ENCODE peak calls at places on chromosomes 7 and 10, in ten cellular contexts. V is EL; R is activated naive CD4-positive, alpha-beta T cell; A is cerebellum; S is GM18507; U is HT1080; H is posterior vena cava; Q is ureter; K is colonic mucosa; B is bronchial epithelial cell. N is an unnamed sample.

GRCh38 chr7:5172196-5172800 is 17.7 kb upstream of the WIPI2 start:
- DNase-seq in H (peak), U (no peak), Q (no peak), R (no peak), A (no peak), V (no peak), K (no peak), S (no peak), B (peak), N (no peak)

GRCh38 chr10:51047857-51048256 is 26.4 kb upstream of the PRKG1 start:
- DNase-seq in K (no peak), U (no peak), S (no peak), R (no peak), B (no peak), V (no peak), A (no peak), Q (no peak), H (no peak), N (no peak)

GRCh38 chr7:148256433-148256832 is 334.1 kb upstream of the C7orf33 start:
- DNase-seq in A (no peak), K (no peak), Q (no peak), H (no peak), R (no peak), S (no peak), B (no peak), U (no peak), V (no peak), N (no peak)

GRCh38 chr10:130554701-130555410 is 418.7 kb downstream of the GLRX3 start:
- DNase-seq in K (no peak), B (no peak), Q (no peak), A (no peak), V (no peak), R (no peak), H (no peak), U (no peak), S (no peak), N (no peak)

GRCh38 chr7:115145512-115145911 is 223.6 kb downstream of the MDFIC start:
- DNase-seq in R (no peak), V (no peak), Q (no peak), S (no peak), K (no peak), U (no peak), A (no peak), B (peak), H (no peak), N (no peak)

GRCh38 chr7:37448057-37448636 is 517 bp downstream of the ELMO1 start:
- DNase-seq in K (no peak), B (no peak), U (no peak), V (no peak), H (no peak), Q (peak), R (no peak), S (no peak), A (no peak), N (no peak)

GRCh38 chr10:75556320-75556719 is 124.9 kb downstream of the LRMDA start:
- DNase-seq in V (no peak), A (no peak), U (no peak), H (no peak), Q (no peak), S (no peak), R (no peak), K (no peak), B (peak), N (no peak)

GRCh38 chr7:80417211-80417793 is 94.6 kb downstream of the GNAT3 start:
- DNase-seq in B (no peak), K (no peak), A (peak), H (no peak), S (no peak), R (no peak), Q (no peak), V (no peak), U (no peak), N (no peak)

GRCh38 chr10:103609231-103610082 is 116.0 kb downstream of the NEURL1 start:
- DNase-seq in K (no peak), S (no peak), H (no peak), Q (no peak), R (no peak), B (no peak), U (no peak), V (no peak), A (no peak), N (no peak)

GRCh38 chr7:80428161-80429054 is 83.5 kb downstream of the GNAT3 start:
- DNase-seq in B (peak), K (peak), U (peak), S (no peak), H (no peak), V (peak), Q (no peak), R (no peak), A (peak), N (peak)

GRCh38 chr10:929965-930364 is 1.5 kb downstream of the LARP4B start:
- DNase-seq in K (no peak), V (no peak), U (no peak), A (no peak), S (no peak), B (no peak), Q (peak), R (no peak), H (no peak), N (no peak)

GRCh38 chr10:17533731-17534130 is 79.3 kb upstream of the ST8SIA6 start:
- DNase-seq in B (no peak), U (peak), H (no peak), V (no peak), Q (no peak), S (no peak), A (no peak), K (no peak), R (no peak), N (no peak)

GRCh38 chr7:44789990-44790389 is 6.5 kb upstream of the PPIA start:
- DNase-seq in U (no peak), K (no peak), A (no peak), R (no peak), H (no peak), S (no peak), B (no peak), Q (no peak), V (no peak), N (no peak)

GRCh38 chr7:29106128-29106988 is 40.0 kb downstream of the CPVL start:
- DNase-seq in B (peak), U (peak), Q (peak), S (no peak), H (no peak), V (peak), R (no peak), K (peak), A (peak), N (no peak)

GRCh38 chr10:15518256-15518655 is 147.2 kb upstream of the FAM171A1 start:
- DNase-seq in Q (no peak), R (no peak), A (no peak), K (no peak), S (no peak), U (peak), H (no peak), B (no peak), V (peak), N (no peak)

GRCh38 chr10:34996843-34997242 is 93.3 kb downstream of the CUL2 start:
- DNase-seq in U (peak), K (no peak), A (no peak), R (no peak), Q (no peak), H (peak), B (no peak), V (peak), S (no peak), N (no peak)

GRCh38 chr10:5557040-5557721 is 32.4 kb downstream of the CALML3 start:
- DNase-seq in V (no peak), U (no peak), H (peak), K (no peak), R (no peak), Q (peak), B (no peak), A (no peak), S (no peak), N (no peak)

GRCh38 chr10:13560597-13560996 is 26.2 kb upstream of the PRPF18 start:
- DNase-seq in H (no peak), Q (no peak), V (peak), A (no peak), S (no peak), K (no peak), R (no peak), B (no peak), U (peak), N (no peak)